ENCODE peak calls at places on chromosomes 2 and 18, in four cellular contexts. K is H9, E is IMR-90, T is H1. G is an unnamed sample.

GRCh38 chr18:60067426-60068210 is 167.8 kb downstream of the PMAIP1 start:
- DNase-seq in T (no peak), E (no peak), K (no peak), G (peak)

GRCh38 chr2:233668605-233669260 is 3.0 kb upstream of the UGT1A9 start:
- DNase-seq in E (no peak), T (no peak), K (no peak), G (no peak)

GRCh38 chr2:26739514-26739913 is 24.6 kb upstream of the SLC35F6 start:
- DNase-seq in K (no peak), T (no peak), E (no peak), G (no peak)

GRCh38 chr2:144524190-144524957 is 4.5 kb upstream of the ZEB2 start:
- DNase-seq in T (peak), E (no peak), K (peak), G (peak)

GRCh38 chr2:44933434-44933951 is 8.0 kb upstream of the SIX3 start:
- DNase-seq in K (no peak), E (no peak), T (peak), G (no peak)

GRCh38 chr2:219537657-219538487 is 5.7 kb downstream of the CHPF start:
- DNase-seq in E (no peak), T (no peak), K (peak), G (peak)

GRCh38 chr2:153059338-153060052 is 341.1 kb downstream of the ARL6IP6 start:
- DNase-seq in E (no peak), K (no peak), T (no peak), G (peak)

GRCh38 chr2:59827677-59828076 is 725.8 kb downstream of the BCL11A start:
- DNase-seq in K (no peak), T (no peak), E (no peak), G (no peak)

GRCh38 chr2:98560256-98560771 is 48.0 kb downstream of the COA5 start:
- DNase-seq in K (no peak), E (peak), T (no peak), G (no peak)

GRCh38 chr2:128306081-128306930 is 12.4 kb downstream of the HS6ST1 start:
- DNase-seq in K (no peak), T (no peak), E (peak), G (peak)

GRCh38 chr2:148926291-148926961 is 51.4 kb downstream of the KIF5C start:
- DNase-seq in K (peak), T (peak), E (peak), G (peak)

GRCh38 chr2:1521191-1521877 is 108.1 kb downstream of the TPO start:
- DNase-seq in T (no peak), E (no peak), K (no peak), G (no peak)

GRCh38 chr2:40192864-40193669 is 258.8 kb downstream of the SLC8A1 start:
- DNase-seq in E (peak), T (no peak), K (no peak), G (no peak)

GRCh38 chr2:85215074-85216050 is 82.2 kb downstream of the TCF7L1 start:
- DNase-seq in T (no peak), K (no peak), E (peak), G (peak)

GRCh38 chr2:145849466-145849865 is 1329.5 kb upstream of the ZEB2 start:
- DNase-seq in T (no peak), K (no peak), E (no peak), G (no peak)

GRCh38 chr2:150681120-150681796 is 193.8 kb upstream of the RND3 start:
- DNase-seq in T (no peak), K (no peak), E (peak), G (peak)

GRCh38 chr2:152847067-152847466 is 128.6 kb downstream of the ARL6IP6 start:
- DNase-seq in K (no peak), T (no peak), E (peak), G (peak)

GRCh38 chr18:31741096-31741735 is 19.5 kb downstream of the SLC25A52 start:
- DNase-seq in K (peak), E (peak), T (peak), G (peak)

GRCh38 chr2:158882297-158882696 is 86.1 kb upstream of the TANC1 start:
- DNase-seq in K (no peak), T (no peak), E (no peak), G (no peak)

GRCh38 chr2:222743263-222743865 is 71.9 kb downstream of the MOGAT1 start:
- DNase-seq in K (no peak), T (no peak), E (no peak), G (no peak)

GRCh38 chr2:109660046-109660860 is 46.1 kb downstream of the SOWAHC start:
- DNase-seq in K (no peak), E (no peak), T (no peak), G (no peak)

GRCh38 chr2:158414538-158414937 is 42.0 kb downstream of the CCDC148 start:
- DNase-seq in T (no peak), K (no peak), E (peak), G (no peak)

GRCh38 chr18:3159830-3160229 is 59.9 kb downstream of the MYOM1 start:
- DNase-seq in T (no peak), E (no peak), K (no peak), G (no peak)

GRCh38 chr18:51251625-51252024 is 54.1 kb upstream of the MEX3C start:
- DNase-seq in T (no peak), K (no peak), E (no peak), G (no peak)

GRCh38 chr2:205808493-205809121 is 126.3 kb downstream of the NRP2 start:
- DNase-seq in K (no peak), E (no peak), T (no peak), G (no peak)

GRCh38 chr2:55232863-55233657 is 572 bp downstream of the RPS27A start:
- DNase-seq in K (no peak), T (no peak), E (peak), G (peak)

GRCh38 chr2:23916727-23917458 is 10.0 kb downstream of the ATAD2B start:
- DNase-seq in E (no peak), K (no peak), T (no peak), G (peak)

GRCh38 chr2:109322646-109323045 is 193.6 kb downstream of the SH3RF3 start:
- DNase-seq in T (no peak), E (no peak), K (no peak), G (no peak)

GRCh38 chr2:68438455-68439303 is 28.4 kb downstream of the FBXO48 start:
- DNase-seq in K (no peak), T (no peak), E (no peak), G (no peak)

GRCh38 chr2:54613361-54613760 is 110.1 kb upstream of the EML6 start:
- DNase-seq in T (no peak), E (peak), K (no peak), G (no peak)

GRCh38 chr2:236731767-236732580 is 162.3 kb downstream of the ACKR3 start:
- DNase-seq in T (no peak), K (no peak), E (peak), G (peak)

GRCh38 chr2:120919216-120919615 is 183.5 kb downstream of the GLI2 start:
- DNase-seq in E (no peak), T (no peak), K (no peak), G (no peak)

GRCh38 chr2:71564790-71565189 is 111.4 kb downstream of the DYSF start:
- DNase-seq in T (no peak), E (no peak), K (no peak), G (no peak)

GRCh38 chr2:102060792-102061191 is 69.0 kb downstream of the IL1R2 start:
- DNase-seq in T (no peak), K (no peak), E (no peak), G (no peak)
- H3K56ac ChIP-seq in T (no peak), K (no peak), E (no peak), G (no peak)

GRCh38 chr2:96810783-96811192 is 5.3 kb upstream of the CNNM3 start:
- DNase-seq in T (no peak), E (no peak), K (no peak), G (no peak)
- H3K56ac ChIP-seq in T (no peak), E (no peak), K (no peak), G (no peak)

DNA sequence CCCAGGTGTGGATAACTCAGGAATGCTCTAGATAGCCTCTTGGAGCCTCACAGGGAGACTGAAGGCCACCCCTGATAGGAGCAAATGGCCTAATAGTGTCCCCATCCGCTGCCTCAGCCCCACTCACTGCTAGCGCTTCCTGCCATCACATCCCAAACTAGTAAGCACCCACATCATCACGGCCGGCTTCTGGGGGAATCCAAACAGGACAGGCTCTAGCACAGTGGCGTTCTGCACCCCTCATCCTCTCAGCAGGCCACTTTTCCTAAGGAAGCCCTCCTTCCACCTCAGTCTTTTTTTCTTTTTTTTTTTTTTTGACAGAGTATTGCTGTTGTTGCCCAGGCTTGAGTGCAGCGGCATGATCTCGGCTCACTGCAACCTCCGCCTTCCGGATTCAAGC is 6.3 kb upstream of the AMER3 start:
- DNase-seq in T (peak), E (no peak), K (no peak), G (no peak)
- H3K56ac ChIP-seq in T (no peak), E (no peak), K (no peak), G (no peak)

GRCh38 chr2:235672720-235673119 is 178.9 kb downstream of the AGAP1 start:
- DNase-seq in T (no peak), E (no peak), K (no peak), G (no peak)
- H3K56ac ChIP-seq in T (no peak), E (no peak), K (no peak), G (no peak)

GRCh38 chr2:100675855-100676254 is 113.1 kb downstream of the PDCL3 start:
- DNase-seq in K (no peak), E (no peak), T (no peak), G (no peak)
- H3K56ac ChIP-seq in K (no peak), E (no peak), T (no peak), G (no peak)

GRCh38 chr2:234848578-234848977 is 103.2 kb upstream of the SH3BP4 start:
- DNase-seq in K (no peak), T (no peak), E (no peak), G (no peak)
- H3K56ac ChIP-seq in K (no peak), T (no peak), E (no peak), G (peak)

DNA sequence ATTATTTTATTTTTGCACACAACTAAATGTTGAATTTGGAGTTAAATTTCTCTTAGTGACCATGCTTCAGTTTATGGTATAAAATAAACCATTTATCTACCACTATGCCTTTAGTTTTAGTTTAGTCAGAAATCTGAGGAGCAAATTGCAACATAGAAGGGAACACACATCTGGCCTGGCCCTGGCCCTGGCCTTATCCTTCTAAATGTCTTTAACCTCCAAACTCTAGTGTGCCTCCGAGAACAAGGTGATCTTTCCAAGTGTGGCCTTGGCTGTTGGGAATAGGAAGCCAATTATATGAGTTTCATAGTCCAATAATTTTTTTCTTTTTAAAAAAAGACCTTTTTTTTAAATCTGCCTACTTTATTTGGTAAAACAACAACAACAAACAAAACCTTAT is 31.8 kb upstream of the GREB1L start:
- DNase-seq in T (no peak), E (no peak), K (no peak), G (no peak)
- H3K56ac ChIP-seq in T (no peak), E (no peak), K (no peak), G (no peak)